ENCODE peak calls at places on chromosomes 3 and 15, in eight cellular contexts. M is MM.1S, G is left ventricle myocardium inferior, Q is uterus, L is DND-41, N is OCI-LY7, T is Peyer's patch, C is heart left ventricle. A is an unnamed sample.

GRCh38 chr3:65194044-65194714 is 506.4 kb upstream of the ADAMTS9 start:
- DNase-seq in M (no peak), G (no peak), T (no peak), C (no peak), Q (no peak), N (no peak), L (no peak), A (no peak)

GRCh38 chr3:129001101-129001816 is at the start of gene EFCC1:
- DNase-seq in Q (peak; percentile 79), T (no peak), C (peak; percentile 86), G (peak; percentile 85), N (no peak), M (no peak), L (no peak), A (no peak)

GRCh38 chr3:172813462-172813861 is 62.9 kb downstream of the ECT2 start:
- DNase-seq in L (no peak), T (no peak), G (no peak), N (no peak), C (no peak), Q (no peak), M (no peak), A (no peak)

GRCh38 chr3:102447272-102447671 is 12.5 kb downstream of the ZPLD1 start:
- DNase-seq in N (no peak), T (no peak), Q (no peak), G (no peak), M (no peak), L (no peak), C (no peak), A (no peak)

GRCh38 chr15:82952156-82953081 is at the start of gene HOMER2:
- DNase-seq in T (no peak), Q (no peak), G (peak; percentile 37), C (no peak), N (no peak), L (no peak), M (peak; percentile 11), A (no peak)

GRCh38 chr3:181311186-181311585 is 321.6 kb upstream of the DNAJC19 start:
- DNase-seq in C (no peak), N (no peak), T (no peak), Q (no peak), M (no peak), G (no peak), L (no peak), A (no peak)

GRCh38 chr15:101309436-101310162 is 14.6 kb upstream of the SNRPA1 start:
- DNase-seq in T (no peak), L (no peak), G (no peak), C (no peak), N (no peak), Q (peak; percentile 9), M (no peak), A (no peak)

GRCh38 chr3:101926594-101927105 is 77.3 kb downstream of the NFKBIZ start:
- DNase-seq in C (no peak), Q (no peak), M (no peak), N (no peak), L (no peak), G (no peak), T (no peak), A (no peak)

GRCh38 chr3:20930034-20930433 is 744.0 kb upstream of the SGO1 start:
- DNase-seq in T (no peak), C (no peak), G (no peak), N (peak; percentile 55), Q (no peak), M (peak; percentile 46), L (no peak), A (no peak)

GRCh38 chr3:197487911-197488391 is 67.8 kb downstream of the BDH1 start:
- DNase-seq in G (peak; percentile 50), N (no peak), Q (no peak), C (peak; percentile 75), M (no peak), L (no peak), T (no peak), A (no peak)

GRCh38 chr3:16601539-16602005 is 3.7 kb downstream of the DAZL start:
- DNase-seq in Q (no peak), N (no peak), C (no peak), L (no peak), M (no peak), T (no peak), G (no peak), A (no peak)

GRCh38 chr3:106635271-106635670 is 742.0 kb upstream of the CCDC54 start:
- DNase-seq in M (no peak), N (no peak), C (no peak), G (no peak), L (peak; percentile 62), Q (no peak), T (no peak), A (no peak)

GRCh38 chr15:41104234-41104633 is 11.8 kb downstream of the INO80 start:
- DNase-seq in N (no peak), M (no peak), Q (no peak), T (no peak), C (no peak), L (no peak), G (no peak), A (no peak)

GRCh38 chr3:7307410-7307809 is 446.5 kb downstream of the GRM7 start:
- DNase-seq in G (no peak), N (no peak), M (no peak), L (no peak), T (no peak), C (no peak), Q (no peak), A (no peak)

GRCh38 chr15:53414167-53414566 is 345.3 kb downstream of the WDR72 start:
- DNase-seq in T (no peak), C (no peak), Q (no peak), N (no peak), M (no peak), L (no peak), G (no peak), A (no peak)

GRCh38 chr3:124707667-124708066 is 22.6 kb upstream of the UMPS start:
- DNase-seq in M (no peak), N (no peak), C (no peak), G (no peak), Q (no peak), T (no peak), L (no peak), A (no peak)

GRCh38 chr3:57918123-57918837 is 89.9 kb upstream of the FLNB start:
- DNase-seq in L (no peak), G (no peak), M (no peak), N (no peak), Q (no peak), T (no peak), C (no peak), A (no peak)

GRCh38 chr3:114155370-114155821 is 23.5 kb downstream of the DRD3 start:
- DNase-seq in N (peak; percentile 47), G (peak; percentile 16), M (no peak), L (peak; percentile 35), C (no peak), T (peak; percentile 23), Q (no peak), A (no peak)

GRCh38 chr3:97815149-97815917 is 6.5 kb upstream of the CRYBG3 start:
- DNase-seq in Q (no peak), N (no peak), M (peak; percentile 41), C (no peak), T (no peak), L (peak; percentile 62), G (no peak), A (peak; percentile 27)

GRCh38 chr3:101453966-101454365 is 59.0 kb downstream of the SENP7 start:
- DNase-seq in C (no peak), G (no peak), L (no peak), Q (no peak), N (no peak), M (no peak), T (no peak), A (no peak)

GRCh38 chr15:74815121-74815933 is 2.7 kb downstream of the LMAN1L start:
- DNase-seq in C (no peak), N (no peak), L (no peak), M (no peak), G (peak; percentile 69), T (no peak), Q (no peak), A (no peak)

GRCh38 chr3:166190360-166190759 is 353.1 kb upstream of the BCHE start:
- DNase-seq in M (no peak), G (no peak), T (no peak), N (no peak), C (no peak), Q (no peak), L (no peak), A (no peak)

GRCh38 chr15:64846246-64846645 is 4.5 kb downstream of the PLEKHO2 start:
- DNase-seq in Q (no peak), T (no peak), M (no peak), L (no peak), C (no peak), G (no peak), N (no peak), A (no peak)
- H3K4me1 ChIP-seq in Q (peaks cover 12% of the 10 kb centered on the region), T (peaks cover 20% of the 10 kb centered on the region), M (peaks cover 10% of the 10 kb centered on the region), L (peaks cover 39% of the 10 kb centered on the region), C (peaks cover 27% of the 10 kb centered on the region), G (peaks cover 73% of the 10 kb centered on the region), N (peaks cover 53% of the 10 kb centered on the region), A (peaks cover 70% of the 10 kb centered on the region)

GRCh38 chr15:77841376-77841775 is 208.7 kb upstream of the LINGO1 start:
- DNase-seq in G (no peak), N (no peak), L (no peak), Q (no peak), T (no peak), M (no peak), C (no peak), A (no peak)
- H3K36me3 ChIP-seq in G (no peaks in the 10 kb centered on the region), N (no peaks in the 10 kb centered on the region), L (no peaks in the 10 kb centered on the region), Q (no peaks in the 10 kb centered on the region), T (no peaks in the 10 kb centered on the region), M (no peaks in the 10 kb centered on the region), C (no peaks in the 10 kb centered on the region), A (no peaks in the 10 kb centered on the region)

GRCh38 chr3:149539491-149539890 is 65.0 kb downstream of the TM4SF4 start:
- DNase-seq in Q (no peak), N (no peak), T (no peak), L (no peak), M (no peak), G (no peak), C (no peak), A (no peak)
- H3K27ac ChIP-seq in Q (no peak overlapping the region), N (no peak overlapping the region), T (no peak overlapping the region), L (no peak overlapping the region), M (no peak overlapping the region), G (peak overlapping the region; percentile 13), C (no peak overlapping the region), A (no peak overlapping the region)

DNA sequence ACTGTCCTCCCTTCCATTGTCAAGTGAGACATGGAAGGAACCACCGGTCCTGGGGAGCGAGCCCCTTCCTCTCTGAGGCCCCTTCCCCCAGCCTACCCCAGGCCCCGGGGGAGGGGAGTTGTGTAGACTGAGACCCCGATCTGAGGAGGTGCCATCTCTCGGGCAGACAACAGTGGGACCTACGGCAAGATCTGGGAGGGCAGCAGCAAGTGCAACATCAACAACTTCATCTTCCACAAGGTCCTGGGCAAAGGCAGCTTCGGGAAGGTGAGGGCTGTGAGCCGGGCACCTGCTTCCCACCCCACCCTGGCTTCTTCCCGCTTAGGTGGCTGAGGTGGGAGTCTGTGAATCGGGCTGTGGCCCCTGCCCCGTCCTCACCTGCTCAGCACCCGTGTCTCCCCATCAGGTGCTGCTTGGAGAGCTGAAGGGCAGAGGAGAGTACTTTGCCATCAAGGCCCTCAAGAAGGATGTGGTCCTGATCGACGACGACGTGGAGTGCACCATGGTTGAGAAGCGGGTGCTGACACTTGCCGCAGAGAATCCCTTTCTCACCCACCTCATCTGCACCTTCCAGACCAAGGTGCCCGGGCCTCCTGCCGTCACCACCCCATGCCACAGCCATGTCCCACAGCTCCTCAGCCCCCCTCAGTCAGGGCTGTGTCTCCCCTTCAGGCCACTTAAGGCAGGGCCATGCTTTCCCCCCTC is 24.9 kb downstream of the PRKCD start:
- DNase-seq in N (no peak), Q (no peak), T (no peak), M (no peak), L (no peak), G (no peak), C (no peak), A (no peak)
- H3K4me1 ChIP-seq in N (peaks cover 40% of the 10 kb centered on the region), Q (no peaks in the 10 kb centered on the region), T (no peaks in the 10 kb centered on the region), M (peaks cover 9% of the 10 kb centered on the region), L (no peaks in the 10 kb centered on the region), G (no peaks in the 10 kb centered on the region), C (no peaks in the 10 kb centered on the region), A (no peaks in the 10 kb centered on the region)